ENCODE peak calls at places on chromosome 3, in seven cellular contexts. One of them, this sample, is unnamed.
A peak's percentile ranks its signal among the peaks of the same experiment; 100 is the strongest.

GRCh38 chr3:53170325-53171108 is 9.5 kb downstream of the PRKCD start:
- DNase-seq in CD4-positive, alpha-beta memory T cell: no peak
- DNase-seq in SJSA1: no peak
- DNase-seq in heart left ventricle: peak; percentile 47
- DNase-seq in MM.1S: peak; percentile 93
- DNase-seq in MG63: no peak
- DNase-seq in esophagus muscularis mucosa: no peak
- DNase-seq in this sample: no peak

GRCh38 chr3:69951616-69952015 is 47.9 kb upstream of the SAMMSON start:
- DNase-seq in SJSA1: no peak
- DNase-seq in heart left ventricle: no peak
- DNase-seq in esophagus muscularis mucosa: no peak
- DNase-seq in CD4-positive, alpha-beta memory T cell: no peak
- DNase-seq in MM.1S: no peak
- DNase-seq in MG63: no peak
- DNase-seq in this sample: no peak

GRCh38 chr3:152508705-152509104 is 240.0 kb downstream of the MBNL1 start:
- DNase-seq in CD4-positive, alpha-beta memory T cell: no peak
- DNase-seq in heart left ventricle: no peak
- DNase-seq in esophagus muscularis mucosa: no peak
- DNase-seq in SJSA1: no peak
- DNase-seq in MG63: no peak
- DNase-seq in MM.1S: peak; percentile 14
- DNase-seq in this sample: no peak

GRCh38 chr3:11556851-11557644 is 86.7 kb downstream of the VGLL4 start:
- DNase-seq in CD4-positive, alpha-beta memory T cell: no peak
- DNase-seq in heart left ventricle: peak; percentile 75
- DNase-seq in esophagus muscularis mucosa: no peak
- DNase-seq in MM.1S: no peak
- DNase-seq in SJSA1: no peak
- DNase-seq in MG63: peak; percentile 41
- DNase-seq in this sample: no peak

GRCh38 chr3:37991109-37991508 is 523 bp downstream of the VILL start:
- DNase-seq in SJSA1: no peak
- DNase-seq in MM.1S: no peak
- DNase-seq in esophagus muscularis mucosa: no peak
- DNase-seq in CD4-positive, alpha-beta memory T cell: no peak
- DNase-seq in heart left ventricle: no peak
- DNase-seq in MG63: no peak
- DNase-seq in this sample: no peak

GRCh38 chr3:111861396-111861795 is 2.3 kb downstream of the PHLDB2 start:
- DNase-seq in CD4-positive, alpha-beta memory T cell: no peak
- DNase-seq in heart left ventricle: peak; percentile 40
- DNase-seq in esophagus muscularis mucosa: no peak
- DNase-seq in SJSA1: no peak
- DNase-seq in MM.1S: no peak
- DNase-seq in MG63: no peak
- DNase-seq in this sample: no peak

GRCh38 chr3:143098032-143098764 is 21.4 kb upstream of the CHST2 start:
- DNase-seq in CD4-positive, alpha-beta memory T cell: no peak
- DNase-seq in MM.1S: no peak
- DNase-seq in heart left ventricle: no peak
- DNase-seq in MG63: no peak
- DNase-seq in esophagus muscularis mucosa: no peak
- DNase-seq in SJSA1: no peak
- DNase-seq in this sample: no peak

GRCh38 chr3:122564155-122564912 is at the start of the genes DTX3L and PARP9:
- DNase-seq in MG63: peak; percentile 91
- DNase-seq in esophagus muscularis mucosa: peak; percentile 96
- DNase-seq in CD4-positive, alpha-beta memory T cell: peak; percentile 79
- DNase-seq in heart left ventricle: peak; percentile 90
- DNase-seq in MM.1S: peak; percentile 56
- DNase-seq in SJSA1: peak; percentile 81
- DNase-seq in this sample: peak; percentile 55

GRCh38 chr3:20511863-20512262 is 325.9 kb upstream of the SGO1 start:
- DNase-seq in CD4-positive, alpha-beta memory T cell: no peak
- DNase-seq in esophagus muscularis mucosa: no peak
- DNase-seq in heart left ventricle: no peak
- DNase-seq in SJSA1: no peak
- DNase-seq in MG63: no peak
- DNase-seq in MM.1S: peak; percentile 67
- DNase-seq in this sample: no peak

GRCh38 chr3:177057768-177058167 is 139.5 kb downstream of the TBL1XR1 start:
- DNase-seq in MM.1S: no peak
- DNase-seq in SJSA1: no peak
- DNase-seq in heart left ventricle: no peak
- DNase-seq in esophagus muscularis mucosa: no peak
- DNase-seq in MG63: no peak
- DNase-seq in CD4-positive, alpha-beta memory T cell: peak; percentile 13
- DNase-seq in this sample: no peak

GRCh38 chr3:43105597-43106292 is at the start of gene POMGNT2:
- DNase-seq in CD4-positive, alpha-beta memory T cell: peak; percentile 86
- DNase-seq in MM.1S: peak; percentile 92
- DNase-seq in MG63: peak; percentile 79
- DNase-seq in esophagus muscularis mucosa: peak; percentile 96
- DNase-seq in heart left ventricle: peak; percentile 94
- DNase-seq in SJSA1: peak; percentile 75
- DNase-seq in this sample: peak; percentile 79

GRCh38 chr3:83946554-83946953 is 1012.2 kb upstream of the CADM2 start:
- DNase-seq in CD4-positive, alpha-beta memory T cell: no peak
- DNase-seq in MM.1S: no peak
- DNase-seq in heart left ventricle: no peak
- DNase-seq in esophagus muscularis mucosa: no peak
- DNase-seq in MG63: no peak
- DNase-seq in SJSA1: no peak
- DNase-seq in this sample: no peak

GRCh38 chr3:56758539-56758981 is 43.2 kb downstream of the ARHGEF3 start:
- DNase-seq in SJSA1: no peak
- DNase-seq in MM.1S: no peak
- DNase-seq in CD4-positive, alpha-beta memory T cell: peak; percentile 14
- DNase-seq in MG63: peak; percentile 20
- DNase-seq in heart left ventricle: no peak
- DNase-seq in esophagus muscularis mucosa: no peak
- DNase-seq in this sample: no peak

GRCh38 chr3:72571638-72572114 is 276.6 kb downstream of the SHQ1 start:
- DNase-seq in SJSA1: no peak
- DNase-seq in CD4-positive, alpha-beta memory T cell: no peak
- DNase-seq in MG63: no peak
- DNase-seq in MM.1S: no peak
- DNase-seq in esophagus muscularis mucosa: no peak
- DNase-seq in heart left ventricle: no peak
- DNase-seq in this sample: no peak

GRCh38 chr3:127456471-127457093 is 134.0 kb downstream of the TPRA1 start:
- DNase-seq in MM.1S: no peak
- DNase-seq in heart left ventricle: no peak
- DNase-seq in CD4-positive, alpha-beta memory T cell: no peak
- DNase-seq in SJSA1: no peak
- DNase-seq in MG63: peak; percentile 53
- DNase-seq in esophagus muscularis mucosa: no peak
- DNase-seq in this sample: no peak

DNA sequence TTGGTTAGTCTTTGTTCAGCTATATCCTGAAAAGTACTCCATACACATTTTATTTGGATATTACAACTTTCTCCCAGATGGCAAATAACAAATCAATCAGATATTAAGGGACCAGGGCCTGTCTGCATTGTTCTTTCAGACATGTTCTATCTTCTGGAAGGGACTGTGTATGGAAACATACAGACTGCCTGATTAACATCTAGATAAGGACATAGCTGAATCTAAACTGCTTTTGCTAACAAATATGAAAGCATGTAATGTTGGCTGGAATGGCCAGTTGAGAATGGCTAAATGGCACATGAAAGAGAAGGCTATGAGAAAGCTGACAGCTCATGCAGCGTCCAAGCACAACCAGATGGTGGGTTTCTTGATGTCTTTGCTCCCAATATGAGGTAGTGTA is 149.5 kb downstream of the CFAP20DC start:
- DNase-seq in esophagus muscularis mucosa: no peak
- DNase-seq in CD4-positive, alpha-beta memory T cell: no peak
- DNase-seq in heart left ventricle: no peak
- DNase-seq in MM.1S: no peak
- DNase-seq in SJSA1: no peak
- DNase-seq in MG63: no peak
- DNase-seq in this sample: no peak
- H3K9me3 ChIP-seq in esophagus muscularis mucosa: peaks cover 4% of the 10 kb centered on the region
- H3K9me3 ChIP-seq in CD4-positive, alpha-beta memory T cell: no peaks in the 10 kb centered on the region
- H3K9me3 ChIP-seq in heart left ventricle: no peaks in the 10 kb centered on the region
- H3K9me3 ChIP-seq in MM.1S: no peaks in the 10 kb centered on the region
- H3K9me3 ChIP-seq in SJSA1: no peaks in the 10 kb centered on the region
- H3K9me3 ChIP-seq in MG63: no peaks in the 10 kb centered on the region
- H3K9me3 ChIP-seq in this sample: no peaks in the 10 kb centered on the region

GRCh38 chr3:104510091-104510860 is 856.4 kb upstream of the ALCAM start:
- DNase-seq in CD4-positive, alpha-beta memory T cell: no peak
- DNase-seq in esophagus muscularis mucosa: no peak
- DNase-seq in MM.1S: no peak
- DNase-seq in SJSA1: no peak
- DNase-seq in heart left ventricle: no peak
- DNase-seq in MG63: no peak
- DNase-seq in this sample: no peak

GRCh38 chr3:104514776-104515175 is 851.9 kb upstream of the ALCAM start:
- DNase-seq in heart left ventricle: no peak
- DNase-seq in esophagus muscularis mucosa: no peak
- DNase-seq in MG63: no peak
- DNase-seq in CD4-positive, alpha-beta memory T cell: no peak
- DNase-seq in MM.1S: no peak
- DNase-seq in SJSA1: no peak
- DNase-seq in this sample: no peak

GRCh38 chr3:104519468-104519867 is 847.2 kb upstream of the ALCAM start:
- DNase-seq in SJSA1: no peak
- DNase-seq in MM.1S: no peak
- DNase-seq in MG63: no peak
- DNase-seq in CD4-positive, alpha-beta memory T cell: no peak
- DNase-seq in heart left ventricle: no peak
- DNase-seq in esophagus muscularis mucosa: no peak
- DNase-seq in this sample: no peak

GRCh38 chr3:104519068-104519467 is 847.6 kb upstream of the ALCAM start:
- DNase-seq in MG63: no peak
- DNase-seq in esophagus muscularis mucosa: no peak
- DNase-seq in SJSA1: no peak
- DNase-seq in MM.1S: peak; percentile 6
- DNase-seq in heart left ventricle: no peak
- DNase-seq in CD4-positive, alpha-beta memory T cell: no peak
- DNase-seq in this sample: no peak

DNA sequence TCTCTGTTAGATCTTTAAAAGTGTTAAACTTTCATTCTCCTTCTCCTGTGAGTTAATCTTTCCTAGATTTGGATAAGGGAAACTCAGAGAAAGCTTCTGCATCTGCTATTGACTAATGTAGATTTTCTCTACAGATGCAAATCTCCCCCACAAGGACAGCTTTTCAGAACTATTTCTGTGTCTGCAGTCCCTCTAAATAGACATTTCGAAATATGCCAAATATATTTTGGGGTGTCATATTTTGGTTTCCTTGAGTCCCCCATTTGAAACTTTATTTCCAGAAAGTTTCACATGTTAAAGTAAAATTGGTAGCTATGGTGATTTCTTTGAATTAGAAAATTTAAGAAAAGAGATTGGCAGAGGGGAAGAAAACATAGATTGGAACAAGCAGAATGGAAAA is 852.3 kb upstream of the ALCAM start:
- DNase-seq in SJSA1: no peak
- DNase-seq in CD4-positive, alpha-beta memory T cell: no peak
- DNase-seq in MG63: no peak
- DNase-seq in MM.1S: no peak
- DNase-seq in esophagus muscularis mucosa: no peak
- DNase-seq in heart left ventricle: no peak
- DNase-seq in this sample: no peak
- H3K9me3 ChIP-seq in SJSA1: no peaks in the 10 kb centered on the region
- H3K9me3 ChIP-seq in CD4-positive, alpha-beta memory T cell: no peaks in the 10 kb centered on the region
- H3K9me3 ChIP-seq in MG63: no peaks in the 10 kb centered on the region
- H3K9me3 ChIP-seq in MM.1S: no peaks in the 10 kb centered on the region
- H3K9me3 ChIP-seq in esophagus muscularis mucosa: no peaks in the 10 kb centered on the region
- H3K9me3 ChIP-seq in heart left ventricle: no peaks in the 10 kb centered on the region
- H3K9me3 ChIP-seq in this sample: no peaks in the 10 kb centered on the region

GRCh38 chr3:5145120-5145519 is 23.0 kb downstream of the ARL8B start:
- DNase-seq in MG63: no peak
- DNase-seq in CD4-positive, alpha-beta memory T cell: no peak
- DNase-seq in heart left ventricle: no peak
- DNase-seq in SJSA1: no peak
- DNase-seq in MM.1S: no peak
- DNase-seq in esophagus muscularis mucosa: no peak
- DNase-seq in this sample: no peak

GRCh38 chr3:5141760-5142159 is 19.7 kb downstream of the ARL8B start:
- DNase-seq in heart left ventricle: no peak
- DNase-seq in MM.1S: no peak
- DNase-seq in SJSA1: no peak
- DNase-seq in esophagus muscularis mucosa: no peak
- DNase-seq in CD4-positive, alpha-beta memory T cell: no peak
- DNase-seq in MG63: no peak
- DNase-seq in this sample: no peak

GRCh38 chr3:5140230-5140621 is 18.1 kb downstream of the ARL8B start:
- DNase-seq in MG63: no peak
- DNase-seq in SJSA1: no peak
- DNase-seq in heart left ventricle: no peak
- DNase-seq in esophagus muscularis mucosa: no peak
- DNase-seq in MM.1S: no peak
- DNase-seq in CD4-positive, alpha-beta memory T cell: no peak
- DNase-seq in this sample: no peak

GRCh38 chr3:5144316-5144994 is 22.4 kb downstream of the ARL8B start:
- DNase-seq in MG63: no peak
- DNase-seq in heart left ventricle: no peak
- DNase-seq in SJSA1: no peak
- DNase-seq in esophagus muscularis mucosa: peak; percentile 60
- DNase-seq in MM.1S: no peak
- DNase-seq in CD4-positive, alpha-beta memory T cell: no peak
- DNase-seq in this sample: no peak

DNA sequence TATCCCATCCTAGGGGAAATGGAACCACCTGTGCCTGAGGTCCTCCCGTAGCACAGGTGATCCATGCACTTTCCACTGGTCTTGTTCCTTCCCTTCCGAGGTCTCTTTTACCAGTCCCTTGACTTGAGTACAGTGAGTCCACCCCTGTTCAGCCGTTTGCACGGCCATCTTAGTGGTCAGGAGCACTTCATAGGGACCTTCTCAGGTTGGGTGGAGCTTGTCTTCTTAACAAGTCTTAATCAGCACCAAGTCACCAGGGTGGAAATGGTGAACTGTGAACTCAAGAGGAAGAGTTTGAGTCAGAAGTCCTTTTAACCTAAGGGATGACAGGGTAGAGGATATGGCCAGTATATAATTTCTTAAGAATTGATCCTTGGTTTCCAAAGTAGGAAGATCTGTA is 21.4 kb downstream of the ARL8B start:
- DNase-seq in MM.1S: no peak
- DNase-seq in heart left ventricle: no peak
- DNase-seq in MG63: no peak
- DNase-seq in CD4-positive, alpha-beta memory T cell: no peak
- DNase-seq in SJSA1: no peak
- DNase-seq in esophagus muscularis mucosa: no peak
- DNase-seq in this sample: no peak
- H3K9me3 ChIP-seq in MM.1S: no peaks in the 10 kb centered on the region
- H3K9me3 ChIP-seq in heart left ventricle: peaks cover 17% of the 10 kb centered on the region
- H3K9me3 ChIP-seq in MG63: no peaks in the 10 kb centered on the region
- H3K9me3 ChIP-seq in CD4-positive, alpha-beta memory T cell: no peaks in the 10 kb centered on the region
- H3K9me3 ChIP-seq in SJSA1: no peaks in the 10 kb centered on the region
- H3K9me3 ChIP-seq in esophagus muscularis mucosa: peaks cover 6% of the 10 kb centered on the region
- H3K9me3 ChIP-seq in this sample: no peaks in the 10 kb centered on the region

DNA sequence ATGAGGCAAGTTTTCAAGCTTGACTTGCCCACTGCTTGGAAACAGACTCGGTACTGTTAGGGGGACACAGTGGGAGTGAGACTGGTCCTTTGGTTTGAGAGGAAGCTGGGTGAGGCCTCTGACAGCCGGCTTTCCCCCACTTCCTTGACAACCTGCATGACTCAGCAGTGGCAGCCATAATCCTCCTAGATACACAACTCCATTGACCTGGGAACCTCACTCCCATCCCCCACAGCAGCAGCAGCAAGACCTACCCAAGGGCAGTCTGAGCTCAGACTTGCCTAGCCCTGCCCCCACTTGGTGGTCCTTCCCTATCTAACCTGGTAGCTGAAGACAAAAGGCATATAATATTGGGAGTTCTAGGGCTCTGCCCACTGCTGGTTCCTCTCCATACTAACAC is 1043.5 kb upstream of the ALCAM start:
- DNase-seq in MG63: no peak
- DNase-seq in esophagus muscularis mucosa: no peak
- DNase-seq in CD4-positive, alpha-beta memory T cell: no peak
- DNase-seq in SJSA1: no peak
- DNase-seq in MM.1S: no peak
- DNase-seq in heart left ventricle: no peak
- DNase-seq in this sample: no peak
- H3K9me3 ChIP-seq in MG63: peaks cover 16% of the 10 kb centered on the region
- H3K9me3 ChIP-seq in esophagus muscularis mucosa: peaks cover 9% of the 10 kb centered on the region
- H3K9me3 ChIP-seq in CD4-positive, alpha-beta memory T cell: no peaks in the 10 kb centered on the region
- H3K9me3 ChIP-seq in SJSA1: no peaks in the 10 kb centered on the region
- H3K9me3 ChIP-seq in MM.1S: no peaks in the 10 kb centered on the region
- H3K9me3 ChIP-seq in heart left ventricle: peaks cover 37% of the 10 kb centered on the region
- H3K9me3 ChIP-seq in this sample: no peaks in the 10 kb centered on the region

This sample was measured in T-helper 17 cell.